ENCODE peak calls at places on chromosomes 16 and 17, in four cellular contexts. W is colonic mucosa, D is AG08395, O is neural crest cell. V is an unnamed sample.

GRCh38 chr16:10594312-10594950 is 14.0 kb upstream of the EMP2 start:
- DNase-seq in W (peak), O (no peak), D (no peak), V (no peak)

GRCh38 chr17:60229189-60229802 is 79.5 kb downstream of the CA4 start:
- DNase-seq in W (no peak), D (no peak), O (no peak), V (no peak)

GRCh38 chr16:49776085-49776501 is 79.8 kb downstream of the ZNF423 start:
- DNase-seq in D (no peak), W (no peak), O (peak), V (no peak)

GRCh38 chr16:14608604-14609003 is 21.5 kb downstream of the PARN start:
- DNase-seq in W (no peak), O (no peak), D (no peak), V (no peak)

GRCh38 chr17:21214777-21215541 is 998 bp upstream of the TMEM11 start:
- DNase-seq in D (peak), W (no peak), O (peak), V (no peak)

GRCh38 chr17:82242977-82243647 is 14.3 kb downstream of the SLC16A3 start:
- DNase-seq in D (peak), O (no peak), W (peak), V (peak)

GRCh38 chr17:44847581-44847980 is at the start of gene HIGD1B:
- DNase-seq in O (no peak), W (no peak), D (no peak), V (no peak)

GRCh38 chr17:62950067-62950466 is 16.0 kb upstream of the TANC2 start:
- DNase-seq in D (peak), W (peak), O (no peak), V (no peak)

GRCh38 chr16:68444058-68444657 is 4.2 kb downstream of the SMPD3 start:
- DNase-seq in W (peak), O (peak), D (peak), V (no peak)

GRCh38 chr16:89918453-89919347 is at the start of gene MC1R:
- DNase-seq in D (no peak), O (peak), W (no peak), V (no peak)

GRCh38 chr17:65292430-65292829 is 155.3 kb downstream of the RGS9 start:
- DNase-seq in W (no peak), O (no peak), D (peak), V (no peak)

GRCh38 chr17:1907818-1908698 is 78.3 kb downstream of the RPA1 start:
- DNase-seq in O (peak), W (no peak), D (peak), V (no peak)

GRCh38 chr16:56630134-56630533 is 2.3 kb upstream of the MT1M start:
- DNase-seq in O (no peak), W (no peak), D (no peak), V (no peak)

GRCh38 chr16:2897110-2897509 is 14.1 kb downstream of the FLYWCH2 start:
- DNase-seq in O (no peak), W (no peak), D (peak), V (no peak)

GRCh38 chr17:28279411-28279810 is 39.6 kb upstream of the TMEM97 start:
- DNase-seq in W (no peak), O (no peak), D (no peak), V (no peak)

GRCh38 chr17:80899402-80900268 is 92.0 kb upstream of the CHMP6 start:
- DNase-seq in W (no peak), D (peak), O (peak), V (no peak)

GRCh38 chr17:38697061-38697820 is 7.8 kb upstream of the MLLT6 start:
- DNase-seq in W (no peak), O (no peak), D (no peak), V (no peak)

GRCh38 chr17:44736551-44737240 is 22.1 kb upstream of the ADAM11 start:
- DNase-seq in W (no peak), O (no peak), D (no peak), V (no peak)

GRCh38 chr17:10357768-10358167 is 15.0 kb downstream of the MYH13 start:
- DNase-seq in O (no peak), D (no peak), W (no peak), V (no peak)

GRCh38 chr16:55643161-55643970 is 12.4 kb upstream of the SLC6A2 start:
- DNase-seq in D (no peak), W (no peak), O (no peak), V (no peak)

GRCh38 chr17:3513305-3514035 is 37.7 kb downstream of the ASPA start:
- DNase-seq in O (no peak), D (no peak), W (no peak), V (no peak)

GRCh38 chr16:86297391-86297790 is 212.9 kb upstream of the FOXF1 start:
- DNase-seq in W (no peak), D (no peak), O (no peak), V (no peak)

GRCh38 chr17:75933836-75934235 is 7.0 kb downstream of the FBF1 start:
- DNase-seq in O (no peak), W (no peak), D (no peak), V (no peak)

V was measured in frontal cortex.